ENCODE peak calls at places on chromosomes 4 and X, in nine cellular contexts. K is A549, N is AG20443, T is PC-9, P is GDM1, D is cerebellar cortex, C is transverse colon, Z is astrocyte of the hippocampus, S is coronary artery. F is an unnamed sample.
A peak's percentile ranks its signal among the peaks of the same experiment; 100 is the strongest.

GRCh38 chrX:20029728-20030127 is 38.9 kb upstream of the BCLAF3 start:
- DNase-seq in K (no peak), N (no peak), T (peak; percentile 69), P (peak; percentile 36), D (no peak), C (peak; percentile 77), Z (peak; percentile 13), S (no peak), F (no peak)

GRCh38 chr4:145061325-145061920 is 36.6 kb downstream of the ANAPC10 start:
- DNase-seq in K (no peak), N (peak; percentile 14), T (no peak), P (peak; percentile 14), D (peak; percentile 63), C (no peak), Z (peak; percentile 67), S (no peak), F (no peak)

GRCh38 chr4:171966356-171966755 is 153.2 kb downstream of the GALNTL6 start:
- DNase-seq in K (no peak), N (no peak), T (no peak), P (no peak), D (no peak), C (no peak), Z (no peak), S (no peak), F (no peak)

GRCh38 chrX:108735087-108735679 is 1.2 kb downstream of the IRS4 start:
- DNase-seq in K (peak; percentile 49), N (no peak), T (no peak), P (no peak), D (no peak), C (no peak), Z (peak; percentile 16), S (no peak), F (peak; percentile 87)

GRCh38 chr4:52273885-52274284 is 222.8 kb downstream of the SPATA18 start:
- DNase-seq in K (no peak), N (no peak), T (no peak), P (no peak), D (no peak), C (no peak), Z (no peak), S (no peak), F (no peak)

GRCh38 chr4:72118017-72118416 is 86.2 kb downstream of the NPFFR2 start:
- DNase-seq in K (no peak), N (no peak), T (no peak), P (no peak), D (no peak), C (no peak), Z (no peak), S (no peak), F (no peak)

GRCh38 chrX:8845060-8845459 is 43.9 kb upstream of the FAM9A start:
- DNase-seq in K (peak; percentile 62), N (peak; percentile 61), T (peak; percentile 57), P (no peak), D (no peak), C (no peak), Z (peak; percentile 34), S (no peak), F (no peak)

GRCh38 chrX:34300871-34301270 is 168.8 kb upstream of the FAM47A start:
- DNase-seq in K (no peak), N (peak; percentile 6), T (no peak), P (no peak), D (peak; percentile 14), C (no peak), Z (peak; percentile 59), S (no peak), F (no peak)

GRCh38 chrX:101617211-101618191 is at the start of gene ARMCX6:
- DNase-seq in K (peak; percentile 70), N (peak; percentile 80), T (peak; percentile 41), P (peak; percentile 45), D (peak; percentile 83), C (peak; percentile 80), Z (peak; percentile 85), S (peak; percentile 87), F (no peak)

GRCh38 chr4:147581601-147582350 is 35.4 kb upstream of the TMEM184C start:
- DNase-seq in K (no peak), N (no peak), T (no peak), P (no peak), D (no peak), C (no peak), Z (no peak), S (no peak), F (no peak)

GRCh38 chr4:82372502-82372873 is 1.3 kb downstream of the HNRNPD start:
- DNase-seq in K (no peak), N (peak; percentile 24), T (no peak), P (no peak), D (no peak), C (peak; percentile 55), Z (peak; percentile 39), S (no peak), F (no peak)

GRCh38 chr4:60366661-60367060 is 833.5 kb upstream of the ADGRL3 start:
- DNase-seq in K (no peak), N (no peak), T (no peak), P (no peak), D (no peak), C (no peak), Z (no peak), S (no peak), F (no peak)

GRCh38 chr4:117893207-117893606 is 141.1 kb upstream of the NDST3 start:
- DNase-seq in K (no peak), N (no peak), T (no peak), P (no peak), D (no peak), C (no peak), Z (no peak), S (no peak), F (no peak)

GRCh38 chr4:158315706-158316105 is 105.4 kb downstream of the TMEM144 start:
- DNase-seq in K (no peak), N (peak; percentile 44), T (no peak), P (no peak), D (no peak), C (no peak), Z (peak; percentile 75), S (no peak), F (no peak)

GRCh38 chr4:173488656-173489055 is 41.4 kb downstream of the HAND2 start:
- DNase-seq in K (no peak), N (no peak), T (no peak), P (no peak), D (no peak), C (no peak), Z (no peak), S (no peak), F (no peak)

GRCh38 chr4:16764622-16765021 is 133.8 kb downstream of the LDB2 start:
- DNase-seq in K (no peak), N (no peak), T (no peak), P (no peak), D (no peak), C (no peak), Z (peak; percentile 63), S (no peak), F (no peak)

GRCh38 chrX:68500105-68500504 is 1.3 kb downstream of the YIPF6 start:
- DNase-seq in K (no peak), N (no peak), T (no peak), P (no peak), D (no peak), C (no peak), Z (no peak), S (no peak), F (no peak)

GRCh38 chr4:4182835-4183568 is 43.7 kb downstream of the OTOP1 start:
- DNase-seq in K (peak; percentile 8), N (peak; percentile 20), T (no peak), P (no peak), D (no peak), C (no peak), Z (no peak), S (no peak), F (no peak)

GRCh38 chr4:3645711-3646221 is 113.5 kb upstream of the LRPAP1 start:
- DNase-seq in K (no peak), N (no peak), T (no peak), P (no peak), D (no peak), C (no peak), Z (no peak), S (no peak), F (no peak)

GRCh38 chr4:169909897-169910296 is 116.3 kb downstream of the MFAP3L start:
- DNase-seq in K (no peak), N (no peak), T (no peak), P (no peak), D (no peak), C (no peak), Z (no peak), S (no peak), F (no peak)

GRCh38 chr4:138696771-138697170 is 318.8 kb upstream of the NOCT start:
- DNase-seq in K (no peak), N (no peak), T (no peak), P (no peak), D (no peak), C (no peak), Z (no peak), S (no peak), F (no peak)

GRCh38 chrX:130340271-130340670 is 552 bp downstream of the SLC25A14 start:
- DNase-seq in K (no peak), N (no peak), T (no peak), P (no peak), D (peak; percentile 3), C (no peak), Z (no peak), S (no peak), F (no peak)

GRCh38 chrX:48541140-48541814 is 1.8 kb downstream of the TBC1D25 start:
- DNase-seq in K (no peak), N (no peak), T (no peak), P (no peak), D (no peak), C (no peak), Z (no peak), S (no peak), F (no peak)

GRCh38 chr4:55635760-55636621 is at the start of gene NMU:
- DNase-seq in K (no peak), N (peak; percentile 46), T (peak; percentile 45), P (no peak), D (no peak), C (peak; percentile 54), Z (peak; percentile 76), S (no peak), F (peak; percentile 88)

GRCh38 chr4:169810325-169811323 is 52.9 kb upstream of the HPF1 start:
- DNase-seq in K (peak; percentile 61), N (peak; percentile 78), T (peak; percentile 56), P (peak; percentile 36), D (peak; percentile 86), C (peak; percentile 10), Z (peak; percentile 84), S (no peak), F (no peak)

F was measured in mesenteric fat pad.